ENCODE peak calls at places on chromosomes 12 and 14, in eight cellular contexts. V, R, Q, B, C, L, F and E are unnamed samples.

GRCh38 chr14:71758198-71758955 is 173.9 kb upstream of the RGS6 start:
- DNase-seq in L (no peak), V (no peak), F (no peak), R (no peak), Q (no peak), C (no peak), B (no peak), E (no peak)

GRCh38 chr12:47190271-47190750 is 110.6 kb upstream of the AMIGO2 start:
- DNase-seq in F (no peak), C (no peak), Q (peak; percentile 30), R (peak; percentile 35), V (peak; percentile 7), L (no peak), B (no peak), E (no peak)

GRCh38 chr12:104749555-104749954 is 208.5 kb downstream of the SLC41A2 start:
- DNase-seq in R (peak; percentile 61), V (no peak), B (no peak), L (no peak), F (no peak), C (no peak), Q (no peak), E (no peak)

GRCh38 chr12:64088431-64089349 is 133.4 kb downstream of the KICS2 start:
- DNase-seq in C (peak; percentile 56), V (peak; percentile 12), L (no peak), B (peak; percentile 81), F (no peak), R (peak; percentile 78), Q (peak; percentile 95), E (peak; percentile 33)

GRCh38 chr12:71710276-71711125 is 24.6 kb downstream of the TMEM19 start:
- DNase-seq in C (no peak), L (no peak), R (no peak), B (peak; percentile 75), F (no peak), V (no peak), Q (peak; percentile 64), E (no peak)

GRCh38 chr12:6542209-6543009 is 8.1 kb downstream of the GAPDH start:
- DNase-seq in Q (no peak), V (no peak), R (no peak), B (no peak), F (no peak), L (no peak), C (no peak), E (peak; percentile 42)

GRCh38 chr12:100185361-100185894 is 15.2 kb upstream of the ACTR6 start:
- DNase-seq in R (peak; percentile 57), C (no peak), B (peak; percentile 24), F (no peak), V (no peak), Q (no peak), L (no peak), E (peak; percentile 59)

GRCh38 chr12:2624543-2625266 is 170.1 kb upstream of the FKBP4 start:
- DNase-seq in L (no peak), Q (peak; percentile 18), B (no peak), F (peak; percentile 20), C (no peak), R (peak; percentile 57), V (peak; percentile 43), E (no peak)

GRCh38 chr12:68451261-68452091 is 119.3 kb upstream of the MDM1 start:
- DNase-seq in B (peak; percentile 59), C (peak; percentile 36), V (peak; percentile 25), R (peak; percentile 53), L (no peak), F (peak; percentile 47), Q (peak; percentile 91), E (peak; percentile 69)